ENCODE peak calls at places on chromosomes 1 and 21, in nine cellular contexts. W, Q, H, D, I, L, T, A and X are unnamed samples.

GRCh38 chr1:29122987-29123870 is 474 bp downstream of the TMEM200B start:
- DNase-seq in W (no peak), Q (no peak), H (peak; percentile 32), D (peak; percentile 49), I (peak; percentile 48), L (peak; percentile 54), T (no peak), A (no peak), X (no peak)

GRCh38 chr1:99814373-99814900 is 35.7 kb upstream of the AGL start:
- DNase-seq in W (no peak), Q (no peak), H (no peak), D (no peak), I (no peak), L (no peak), T (no peak), A (no peak), X (no peak)

GRCh38 chr21:28419110-28419509 is 573.6 kb downstream of the LTN1 start:
- DNase-seq in W (no peak), Q (no peak), H (peak; percentile 81), D (peak; percentile 83), I (peak; percentile 82), L (no peak), T (no peak), A (no peak), X (peak; percentile 52)

GRCh38 chr1:214124281-214124805 is 136.6 kb downstream of the PROX1 start:
- DNase-seq in W (no peak), Q (no peak), H (no peak), D (no peak), I (no peak), L (no peak), T (no peak), A (no peak), X (no peak)

GRCh38 chr21:24658016-24658415 is 949.3 kb downstream of the MRPL39 start:
- DNase-seq in W (no peak), Q (no peak), H (no peak), D (peak; percentile 1), I (no peak), L (no peak), T (no peak), A (no peak), X (no peak)

GRCh38 chr1:193919827-193920226 is 733.4 kb upstream of the B3GALT2 start:
- DNase-seq in W (no peak), Q (no peak), H (peak; percentile 53), D (peak; percentile 60), I (peak; percentile 51), L (no peak), T (no peak), A (no peak), X (peak; percentile 32)

GRCh38 chr21:35020902-35021301 is 28.2 kb downstream of the RUNX1 start:
- DNase-seq in W (no peak), Q (peak; percentile 61), H (no peak), D (peak; percentile 60), I (no peak), L (no peak), T (no peak), A (no peak), X (no peak)

GRCh38 chr21:16573581-16573980 is 843.8 kb downstream of the USP25 start:
- DNase-seq in W (no peak), Q (no peak), H (peak; percentile 87), D (peak; percentile 90), I (peak; percentile 73), L (no peak), T (no peak), A (no peak), X (peak; percentile 53)

GRCh38 chr1:233121947-233122559 is 171.6 kb downstream of the NTPCR start:
- DNase-seq in W (no peak), Q (no peak), H (peak; percentile 56), D (peak; percentile 62), I (peak; percentile 63), L (no peak), T (no peak), A (no peak), X (peak; percentile 51)

GRCh38 chr1:172654535-172654934 is 4.4 kb upstream of the FASLG start:
- DNase-seq in W (no peak), Q (peak; percentile 95), H (peak; percentile 83), D (peak; percentile 90), I (peak; percentile 42), L (no peak), T (no peak), A (no peak), X (peak; percentile 79)

GRCh38 chr1:172658871-172659453 is at the start of gene FASLG:
- DNase-seq in W (no peak), Q (no peak), H (peak; percentile 17), D (no peak), I (no peak), L (no peak), T (peak; percentile 28), A (no peak), X (no peak)

GRCh38 chr1:25927541-25928265 is 21.5 kb upstream of the STMN1 start:
- DNase-seq in W (no peak), Q (no peak), H (no peak), D (no peak), I (no peak), L (peak; percentile 55), T (no peak), A (no peak), X (no peak)

GRCh38 chr1:109767596-109768334 is 4.0 kb upstream of the EPS8L3 start:
- DNase-seq in W (peak; percentile 21), Q (no peak), H (no peak), D (no peak), I (no peak), L (peak; percentile 32), T (no peak), A (no peak), X (no peak)

GRCh38 chr1:99447716-99448115 is 183.4 kb downstream of the PLPPR4 start:
- DNase-seq in W (no peak), Q (peak; percentile 9), H (no peak), D (peak; percentile 49), I (no peak), L (no peak), T (no peak), A (no peak), X (no peak)

GRCh38 chr1:16155537-16156410 is at the start of gene EPHA2:
- DNase-seq in W (peak; percentile 95), Q (peak; percentile 97), H (peak; percentile 86), D (peak; percentile 92), I (peak; percentile 92), L (peak; percentile 94), T (no peak), A (peak; percentile 15), X (peak; percentile 80)

GRCh38 chr1:168079761-168080160 is 57.0 kb downstream of the GPR161 start:
- DNase-seq in W (no peak), Q (peak; percentile 60), H (peak; percentile 67), D (peak; percentile 75), I (peak; percentile 3), L (no peak), T (no peak), A (no peak), X (no peak)

GRCh38 chr1:241408170-241408569 is 51.2 kb upstream of the RGS7 start:
- DNase-seq in W (no peak), Q (peak; percentile 78), H (no peak), D (peak; percentile 3), I (peak; percentile 23), L (no peak), T (no peak), A (no peak), X (peak; percentile 48)

GRCh38 chr1:211229365-211229759 is 29.8 kb upstream of the RCOR3 start:
- DNase-seq in W (no peak), Q (no peak), H (no peak), D (no peak), I (no peak), L (no peak), T (no peak), A (no peak), X (no peak)

DNA sequence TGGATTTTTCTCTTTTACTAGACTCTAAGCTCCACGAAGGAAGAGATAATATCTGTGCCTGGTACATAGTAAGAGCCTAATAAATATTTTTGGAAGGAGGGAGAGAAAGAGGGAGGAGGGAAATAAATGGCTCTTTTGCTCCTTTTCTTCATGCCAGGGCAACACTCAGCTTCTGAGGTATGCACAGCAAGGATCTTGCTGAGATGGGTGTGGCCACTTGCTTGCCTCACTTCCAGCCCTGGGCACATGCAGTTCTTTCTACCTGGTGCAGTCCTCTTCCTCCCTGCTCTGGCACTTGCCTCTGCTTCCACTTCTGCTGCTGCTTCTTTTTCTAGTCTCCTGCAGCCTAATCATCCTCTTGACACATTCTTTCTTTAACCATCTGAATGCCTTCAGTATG is 148.1 kb downstream of the FGGY start:
- DNase-seq in W (peak; percentile 32), Q (peak; percentile 80), H (peak; percentile 35), D (peak; percentile 59), I (peak; percentile 19), L (peak; percentile 56), T (no peak), A (no peak), X (no peak)
- H3K27ac ChIP-seq in W (no peak overlapping the region), Q (peak overlapping the region; percentile 48), H (peak overlapping the region; percentile 69), D (no peak overlapping the region), I (no peak overlapping the region), L (peak overlapping the region; percentile 79), T (no peak overlapping the region), A (no peak overlapping the region), X (no peak overlapping the region)

GRCh38 chr1:93081716-93082115 is 2.6 kb downstream of the MTF2 start:
- DNase-seq in W (no peak), Q (peak; percentile 55), H (peak; percentile 87), D (peak; percentile 90), I (peak; percentile 91), L (no peak), T (no peak), A (no peak), X (peak; percentile 64)
- H3K27ac ChIP-seq in W (no peak overlapping the region), Q (no peak overlapping the region), H (peak overlapping the region; percentile 98), D (peak overlapping the region; percentile 42), I (no peak overlapping the region), L (no peak overlapping the region), T (no peak overlapping the region), A (no peak overlapping the region), X (peak overlapping the region; percentile 63)

DNA sequence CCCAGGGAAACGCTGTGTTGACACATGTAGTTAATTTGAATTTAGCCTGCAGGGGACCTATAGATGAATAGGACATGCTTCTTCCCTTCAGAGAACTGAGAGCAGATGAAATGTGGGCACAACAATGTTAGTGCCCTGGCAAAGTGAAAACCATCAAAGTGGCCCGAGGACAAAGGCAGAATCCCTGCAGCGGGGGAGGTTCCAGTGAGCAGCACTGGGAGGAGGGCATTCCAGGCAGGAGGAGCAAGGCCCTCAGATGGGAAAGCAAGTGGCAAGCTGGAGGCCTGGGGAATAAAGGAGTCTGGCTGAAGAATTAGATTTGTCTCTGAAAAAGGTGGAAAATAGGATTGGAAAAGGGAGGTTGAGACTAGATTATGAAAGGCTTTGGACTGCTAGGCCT is 37.3 kb downstream of the C1orf94 start:
- DNase-seq in W (no peak), Q (no peak), H (no peak), D (no peak), I (no peak), L (no peak), T (no peak), A (no peak), X (no peak)
- H3K27ac ChIP-seq in W (no peak overlapping the region), Q (no peak overlapping the region), H (no peak overlapping the region), D (no peak overlapping the region), I (no peak overlapping the region), L (no peak overlapping the region), T (no peak overlapping the region), A (no peak overlapping the region), X (no peak overlapping the region)

GRCh38 chr1:183957216-183957830 is 80.2 kb downstream of the COLGALT2 start:
- DNase-seq in W (no peak), Q (no peak), H (no peak), D (no peak), I (no peak), L (no peak), T (no peak), A (no peak), X (no peak)
- H3K27ac ChIP-seq in W (peak overlapping the region; percentile 45), Q (no peak overlapping the region), H (no peak overlapping the region), D (no peak overlapping the region), I (no peak overlapping the region), L (no peak overlapping the region), T (peak overlapping the region; percentile 45), A (peak overlapping the region; percentile 60), X (no peak overlapping the region)